ENCODE peak calls at places on chromosomes 6 and 20, in seven cellular contexts. F is bronchial epithelial cell; T is WERI-Rb-1; K is left ventricle myocardium inferior; Y is OCI-LY7; J is CD8-positive, alpha-beta T cell; A is tibial artery. E is an unnamed sample.

GRCh38 chr20:23245553-23246128 is 105.0 kb upstream of the NXT1 start:
- DNase-seq in F (peak; percentile 37), J (no peak), K (peak; percentile 72), Y (peak; percentile 22), T (peak; percentile 11), A (peak; percentile 58), E (peak; percentile 70)

GRCh38 chr6:147095316-147095715 is 108.9 kb upstream of the STXBP5 start:
- DNase-seq in F (no peak), K (no peak), T (no peak), A (no peak), J (no peak), Y (no peak), E (no peak)

GRCh38 chr6:27565839-27566779 is 93.2 kb upstream of the ZNF184 start:
- DNase-seq in A (no peak), J (no peak), F (peak; percentile 36), T (no peak), K (no peak), Y (no peak), E (no peak)

GRCh38 chr6:33987531-33988021 is 158.3 kb downstream of the GRM4 start:
- DNase-seq in J (no peak), A (no peak), Y (no peak), K (no peak), F (peak; percentile 26), T (peak; percentile 23), E (no peak)

GRCh38 chr6:119672725-119673124 is 323.2 kb upstream of the MAN1A1 start:
- DNase-seq in T (peak; percentile 53), F (no peak), A (no peak), Y (no peak), K (no peak), J (no peak), E (no peak)

GRCh38 chr6:25675172-25675571 is 23.2 kb downstream of the SCGN start:
- DNase-seq in Y (no peak), J (no peak), K (no peak), T (no peak), A (no peak), F (no peak), E (no peak)

GRCh38 chr6:150200428-150201105 is 57.7 kb downstream of the PPP1R14C start:
- DNase-seq in J (no peak), F (no peak), A (no peak), Y (no peak), T (no peak), K (no peak), E (no peak)

GRCh38 chr6:114541794-114542193 is 199.0 kb upstream of the HS3ST5 start:
- DNase-seq in K (no peak), Y (no peak), T (no peak), F (no peak), A (no peak), J (no peak), E (no peak)

GRCh38 chr6:86715676-86716075 is 221.7 kb upstream of the HTR1E start:
- DNase-seq in J (no peak), K (no peak), A (no peak), Y (no peak), F (peak; percentile 85), T (no peak), E (no peak)

GRCh38 chr6:138601128-138601527 is 101.8 kb upstream of the NHSL1 start:
- DNase-seq in Y (no peak), A (no peak), J (no peak), T (no peak), F (peak; percentile 26), K (no peak), E (no peak)

GRCh38 chr20:35277531-35278395 is at the start of gene MMP24OS:
- DNase-seq in A (peak; percentile 86), F (peak; percentile 73), J (peak; percentile 78), Y (peak; percentile 93), K (peak; percentile 93), T (peak; percentile 96), E (peak; percentile 93)

GRCh38 chr20:51327251-51327841 is 215.2 kb downstream of the NFATC2 start:
- DNase-seq in A (no peak), J (no peak), K (no peak), F (peak; percentile 44), T (no peak), Y (no peak), E (no peak)

GRCh38 chr20:46959081-46959692 is 64.5 kb downstream of the EYA2 start:
- DNase-seq in J (no peak), Y (no peak), K (no peak), T (no peak), F (peak; percentile 99), A (no peak), E (no peak)

GRCh38 chr6:81834141-81834621 is 81.7 kb upstream of the TENT5A start:
- DNase-seq in Y (no peak), T (no peak), A (no peak), K (peak; percentile 58), J (no peak), F (no peak), E (peak; percentile 69)

GRCh38 chr6:143536866-143537691 is 25.6 kb upstream of the FUCA2 start:
- DNase-seq in K (peak; percentile 60), F (peak; percentile 40), A (peak; percentile 47), Y (no peak), T (peak; percentile 63), J (peak; percentile 25), E (peak; percentile 47)

GRCh38 chr6:69631552-69632346 is 165.1 kb downstream of the LMBRD1 start:
- DNase-seq in J (no peak), K (no peak), A (no peak), Y (no peak), T (no peak), F (no peak), E (no peak)

GRCh38 chr20:363319-364078 is 16.6 kb downstream of the NRSN2 start:
- DNase-seq in A (no peak), K (no peak), F (peak; percentile 72), J (no peak), T (no peak), Y (peak; percentile 30), E (no peak)

GRCh38 chr6:99334526-99335127 is 14.8 kb downstream of the FAXC start:
- DNase-seq in A (no peak), T (peak; percentile 31), K (no peak), J (no peak), F (peak; percentile 70), Y (peak; percentile 33), E (no peak)

GRCh38 chr6:54847799-54848597 is 1.4 kb downstream of the FAM83B start:
- DNase-seq in F (peak; percentile 97), A (no peak), K (no peak), J (no peak), Y (no peak), T (no peak), E (no peak)

GRCh38 chr6:117157448-117157847 is 107.9 kb upstream of the VGLL2 start:
- DNase-seq in F (no peak), K (no peak), J (no peak), T (no peak), Y (no peak), A (no peak), E (no peak)

GRCh38 chr20:2688041-2688591 is 4.5 kb upstream of the EBF4 start:
- DNase-seq in F (no peak), T (peak; percentile 69), K (peak; percentile 36), Y (peak; percentile 49), A (no peak), J (peak; percentile 58), E (peak; percentile 29)

GRCh38 chr6:28769626-28770402 is 154.0 kb downstream of the TRIM27 start:
- DNase-seq in F (peak; percentile 48), A (no peak), J (no peak), K (no peak), Y (no peak), T (peak; percentile 63), E (no peak)
- TF ChIP-seq CTCF in F (peak; percentile 15), A (no peak), J (no peak), K (no peak), Y (peak; percentile 44), T (peak; percentile 44), E (no peak)

GRCh38 chr6:162078126-162078525 is 649.4 kb downstream of the PRKN start:
- DNase-seq in F (peak; percentile 55), K (no peak), Y (no peak), A (no peak), J (no peak), T (no peak), E (no peak)
- H3K36me3 ChIP-seq in F (no peaks in the 10 kb centered on the region), K (no peaks in the 10 kb centered on the region), Y (no peaks in the 10 kb centered on the region), A (no peaks in the 10 kb centered on the region), J (no peaks in the 10 kb centered on the region), T (no peaks in the 10 kb centered on the region), E (no peaks in the 10 kb centered on the region)

GRCh38 chr6:46652603-46653438 is at the start of the genes CYP39A1 and SLC25A27:
- DNase-seq in J (peak; percentile 33), T (peak; percentile 99), Y (peak; percentile 90), K (peak; percentile 96), F (peak; percentile 84), A (peak; percentile 93), E (peak; percentile 94)

GRCh38 chr6:46653439-46653942 is 716 bp downstream of the SLC25A27 start:
- DNase-seq in T (peak; percentile 69), J (no peak), K (no peak), A (no peak), Y (peak; percentile 44), F (no peak), E (no peak)

GRCh38 chr6:46652232-46652602 is 401 bp downstream of the CYP39A1 start:
- DNase-seq in J (no peak), K (no peak), T (no peak), Y (no peak), A (no peak), F (no peak), E (no peak)

GRCh38 chr6:46657642-46658041 is 4.9 kb downstream of the SLC25A27 start:
- DNase-seq in T (no peak), A (no peak), Y (no peak), J (no peak), F (no peak), K (no peak), E (no peak)

DNA sequence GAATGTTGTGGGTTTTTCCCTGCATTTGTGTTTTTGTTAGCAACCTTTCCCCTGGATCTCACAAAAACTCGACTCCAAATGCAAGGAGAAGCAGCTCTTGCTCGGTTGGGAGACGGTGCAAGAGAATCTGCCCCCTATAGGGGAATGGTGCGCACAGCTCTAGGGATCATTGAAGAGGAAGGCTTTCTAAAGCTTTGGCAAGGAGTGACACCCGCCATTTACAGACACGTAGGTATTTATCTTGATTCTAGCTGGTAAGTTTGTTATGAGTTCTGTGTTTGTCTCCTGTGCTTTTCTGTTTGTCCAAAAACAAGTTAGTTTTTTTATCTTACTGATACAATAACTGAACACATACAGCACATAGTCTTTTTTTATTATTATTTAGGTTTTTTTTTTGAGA is 3.0 kb downstream of the SLC25A27 start:
- DNase-seq in A (no peak), Y (peak; percentile 78), J (no peak), K (no peak), T (peak; percentile 57), F (no peak), E (no peak)
- TF ChIP-seq CTCF in A (no peak), Y (peak; percentile 88), J (no peak), K (no peak), T (peak; percentile 76), F (peak; percentile 29), E (peak; percentile 31)

GRCh38 chr20:48342822-48343513 is 484.8 kb downstream of the PREX1 start:
- DNase-seq in Y (no peak), F (no peak), A (no peak), K (no peak), T (no peak), J (no peak), E (no peak)

GRCh38 chr20:48339986-48340884 is 487.6 kb downstream of the PREX1 start:
- DNase-seq in F (no peak), K (no peak), A (no peak), J (no peak), T (no peak), Y (no peak), E (no peak)

GRCh38 chr20:48338717-48339116 is 489.1 kb downstream of the PREX1 start:
- DNase-seq in Y (no peak), J (no peak), F (no peak), K (no peak), A (no peak), T (no peak), E (no peak)

GRCh38 chr20:48339147-48339985 is 488.4 kb downstream of the PREX1 start:
- DNase-seq in T (no peak), Y (no peak), A (no peak), F (no peak), J (no peak), K (no peak), E (no peak)

GRCh38 chr20:48340915-48341314 is 486.9 kb downstream of the PREX1 start:
- DNase-seq in A (no peak), T (no peak), Y (no peak), F (no peak), J (no peak), K (no peak), E (no peak)
- H3K36me3 ChIP-seq in A (no peaks in the 10 kb centered on the region), T (no peaks in the 10 kb centered on the region), Y (no peaks in the 10 kb centered on the region), F (no peaks in the 10 kb centered on the region), J (no peaks in the 10 kb centered on the region), K (no peaks in the 10 kb centered on the region), E (no peaks in the 10 kb centered on the region)

E was measured in heart right ventricle.